ENCODE peak calls at places on chromosomes 2 and 18, in seven cellular contexts. A is left kidney, E is fibroblast of mammary gland, G is Daoy, V is ELR, S is HFFc6, Y is NCI-H2171 treated with DMSO at 0.1 percent for 48 hours. P is an unnamed sample.
A peak's percentile ranks its signal among the peaks of the same experiment; 100 is the strongest.

GRCh38 chr2:240467659-240468299 is 32.3 kb downstream of the GPC1 start:
- DNase-seq in A (no peak), E (no peak), G (peak; percentile 2), V (no peak), S (no peak), Y (no peak), P (no peak)

GRCh38 chr2:156196031-156196430 is 136.5 kb downstream of the NR4A2 start:
- DNase-seq in A (no peak), E (no peak), G (no peak), V (no peak), S (no peak), Y (no peak), P (no peak)

GRCh38 chr2:105950521-105951389 is 206.0 kb downstream of the NCK2 start:
- DNase-seq in A (no peak), E (no peak), G (peak; percentile 11), V (peak; percentile 4), S (no peak), Y (no peak), P (no peak)

GRCh38 chr2:160473508-160474318 is 19.9 kb downstream of the RBMS1 start:
- DNase-seq in A (no peak), E (no peak), G (no peak), V (peak; percentile 46), S (no peak), Y (no peak), P (no peak)

GRCh38 chr2:165113414-165113813 is 90.4 kb downstream of the SCN3A start:
- DNase-seq in A (peak; percentile 16), E (peak; percentile 10), G (peak; percentile 14), V (peak; percentile 45), S (no peak), Y (peak; percentile 54), P (peak; percentile 76)

GRCh38 chr2:197293252-197294007 is 17.1 kb downstream of the ANKRD44 start:
- DNase-seq in A (no peak), E (no peak), G (no peak), V (no peak), S (no peak), Y (no peak), P (no peak)

GRCh38 chr2:194745532-194746146 is 911.4 kb upstream of the SLC39A10 start:
- DNase-seq in A (no peak), E (no peak), G (no peak), V (peak; percentile 53), S (no peak), Y (no peak), P (no peak)

GRCh38 chr2:45261746-45262145 is 252.5 kb upstream of the SIX2 start:
- DNase-seq in A (peak; percentile 70), E (no peak), G (no peak), V (no peak), S (no peak), Y (no peak), P (no peak)

GRCh38 chr2:136281281-136282117 is 163.6 kb upstream of the CXCR4 start:
- DNase-seq in A (peak; percentile 12), E (no peak), G (no peak), V (no peak), S (no peak), Y (no peak), P (no peak)

GRCh38 chr2:69214898-69215297 is 172.1 kb downstream of the GFPT1 start:
- DNase-seq in A (peak; percentile 56), E (peak; percentile 84), G (peak; percentile 66), V (peak; percentile 77), S (peak; percentile 43), Y (peak; percentile 31), P (peak; percentile 27)

GRCh38 chr2:109683452-109683851 is 69.3 kb downstream of the SOWAHC start:
- DNase-seq in A (no peak), E (no peak), G (no peak), V (no peak), S (no peak), Y (no peak), P (no peak)

GRCh38 chr18:13703899-13704298 is 22.5 kb downstream of the FAM210A start:
- DNase-seq in A (peak; percentile 26), E (peak; percentile 49), G (no peak), V (peak; percentile 46), S (peak; percentile 12), Y (no peak), P (no peak)

GRCh38 chr2:139386401-139386800 is 606.2 kb upstream of the NXPH2 start:
- DNase-seq in A (no peak), E (no peak), G (no peak), V (peak; percentile 30), S (no peak), Y (no peak), P (no peak)

GRCh38 chr2:96091711-96092579 is 24.4 kb downstream of the ADRA2B start:
- DNase-seq in A (no peak), E (no peak), G (peak; percentile 26), V (no peak), S (no peak), Y (peak; percentile 95), P (no peak)

GRCh38 chr2:216911008-216911407 is 51.1 kb upstream of the TNP1 start:
- DNase-seq in A (no peak), E (no peak), G (no peak), V (no peak), S (no peak), Y (peak; percentile 63), P (peak; percentile 77)

GRCh38 chr18:63559567-63560491 is 17.7 kb downstream of the SERPINB12 start:
- DNase-seq in A (no peak), E (no peak), G (no peak), V (no peak), S (no peak), Y (no peak), P (no peak)

GRCh38 chr2:144401036-144401435 is 118.9 kb downstream of the ZEB2 start:
- DNase-seq in A (no peak), E (no peak), G (no peak), V (no peak), S (no peak), Y (peak; percentile 13), P (no peak)

GRCh38 chr2:119218478-119219064 is 5.1 kb upstream of the STEAP3 start:
- DNase-seq in A (peak; percentile 65), E (peak; percentile 70), G (peak; percentile 70), V (peak; percentile 73), S (peak; percentile 47), Y (peak; percentile 97), P (peak; percentile 84)

GRCh38 chr2:194166818-194167217 is 1490.2 kb upstream of the SLC39A10 start:
- DNase-seq in A (peak; percentile 54), E (peak; percentile 35), G (peak; percentile 2), V (peak; percentile 60), S (no peak), Y (peak; percentile 58), P (no peak)

GRCh38 chr18:54647176-54647575 is 56.1 kb downstream of the DYNAP start:
- DNase-seq in A (peak; percentile 82), E (peak; percentile 22), G (peak; percentile 2), V (peak; percentile 43), S (no peak), Y (peak; percentile 41), P (no peak)

GRCh38 chr2:118003396-118003824 is 10.5 kb downstream of the CCDC93 start:
- DNase-seq in A (peak; percentile 88), E (peak; percentile 87), G (peak; percentile 59), V (peak; percentile 82), S (peak; percentile 85), Y (peak; percentile 79), P (peak; percentile 93)

GRCh38 chr2:174892546-174892945 is 112.6 kb downstream of the CHN1 start:
- DNase-seq in A (no peak), E (peak; percentile 26), G (no peak), V (peak; percentile 19), S (no peak), Y (no peak), P (no peak)

GRCh38 chr18:5434425-5434824 is 109.4 kb downstream of the EPB41L3 start:
- DNase-seq in A (no peak), E (no peak), G (no peak), V (no peak), S (no peak), Y (no peak), P (no peak)

GRCh38 chr2:239025951-239026461 is 178.1 kb downstream of the TWIST2 start:
- DNase-seq in A (peak; percentile 34), E (no peak), G (no peak), V (no peak), S (no peak), Y (no peak), P (no peak)

GRCh38 chr2:172672999-172673726 is 62.5 kb upstream of the RAPGEF4 start:
- DNase-seq in A (no peak), E (peak; percentile 58), G (peak; percentile 48), V (peak; percentile 65), S (peak; percentile 56), Y (no peak), P (no peak)

GRCh38 chr2:190904644-190905043 is 24.0 kb downstream of the GLS start:
- DNase-seq in A (no peak), E (no peak), G (no peak), V (no peak), S (no peak), Y (no peak), P (no peak)

GRCh38 chr18:35178260-35178659 is 62.6 kb upstream of the ZNF397 start:
- DNase-seq in A (no peak), E (peak; percentile 90), G (peak; percentile 78), V (peak; percentile 73), S (peak; percentile 43), Y (no peak), P (no peak)

GRCh38 chr18:50870138-50870845 is 8.6 kb upstream of the ME2 start:
- DNase-seq in A (no peak), E (peak; percentile 76), G (peak; percentile 80), V (peak; percentile 87), S (peak; percentile 80), Y (no peak), P (no peak)

GRCh38 chr2:96623116-96623515 is 15.0 kb downstream of the KANSL3 start:
- DNase-seq in A (peak; percentile 25), E (no peak), G (no peak), V (no peak), S (no peak), Y (no peak), P (no peak)

GRCh38 chr2:176102309-176102866 is 2.8 kb downstream of the HOXD12 start:
- DNase-seq in A (no peak), E (no peak), G (no peak), V (no peak), S (no peak), Y (no peak), P (no peak)

GRCh38 chr2:11286323-11286722 is 58.1 kb downstream of the ROCK2 start:
- DNase-seq in A (no peak), E (no peak), G (no peak), V (no peak), S (no peak), Y (no peak), P (no peak)

GRCh38 chr2:2717406-2717805 is 386.3 kb upstream of the MYT1L start:
- DNase-seq in A (no peak), E (no peak), G (no peak), V (no peak), S (no peak), Y (peak; percentile 89), P (no peak)

GRCh38 chr2:201580486-201580885 is 62.8 kb downstream of the TMEM237 start:
- DNase-seq in A (no peak), E (peak; percentile 86), G (no peak), V (peak; percentile 37), S (peak; percentile 64), Y (no peak), P (no peak)

GRCh38 chr2:74658516-74658915 is 4.5 kb downstream of the SEMA4F start:
- DNase-seq in A (no peak), E (peak; percentile 92), G (peak; percentile 26), V (peak; percentile 90), S (peak; percentile 92), Y (no peak), P (peak; percentile 40)

GRCh38 chr2:191656389-191656788 is 21.5 kb upstream of the NABP1 start:
- DNase-seq in A (no peak), E (peak; percentile 94), G (no peak), V (peak; percentile 67), S (peak; percentile 55), Y (no peak), P (no peak)

GRCh38 chr2:15661295-15661569 is 69.6 kb downstream of the DDX1 start:
- DNase-seq in A (no peak), E (no peak), G (no peak), V (no peak), S (no peak), Y (no peak), P (no peak)

GRCh38 chr2:134386321-134386720 is 132.4 kb downstream of the MGAT5 start:
- DNase-seq in A (no peak), E (no peak), G (no peak), V (no peak), S (no peak), Y (no peak), P (no peak)

P was measured in NCI-H1694.